ENCODE peak calls at places on chromosomes 7 and 10, in eight cellular contexts. H is CD8-positive, alpha-beta T cell; Q is epithelial cell of esophagus; Y is suprapubic skin; N is cardiac fibroblast; F is prostate gland; P is upper lobe of right lung; M is neural progenitor cell. A is an unnamed sample.

GRCh38 chr7:95686109-95686508 is 86.2 kb upstream of the DYNC1I1 start:
- DNase-seq in N (peak), P (no peak), Y (no peak), F (peak), M (peak), H (no peak), Q (peak), A (peak)

GRCh38 chr7:80467069-80467468 is 44.8 kb downstream of the GNAT3 start:
- DNase-seq in F (no peak), Q (no peak), P (no peak), M (no peak), N (peak), Y (no peak), H (no peak), A (no peak)

GRCh38 chr7:149884541-149884940 is 10.8 kb downstream of the ATP6V0E2 start:
- DNase-seq in N (no peak), Y (no peak), M (no peak), P (no peak), H (no peak), Q (no peak), F (no peak), A (no peak)

GRCh38 chr10:47367646-47368045 is 16.4 kb downstream of the ZNF488 start:
- DNase-seq in H (no peak), M (no peak), Y (peak), F (no peak), Q (no peak), P (no peak), N (no peak), A (no peak)

GRCh38 chr7:141071260-141071854 is 2.5 kb upstream of the TMEM178B start:
- DNase-seq in M (peak), H (no peak), Q (peak), P (no peak), Y (no peak), F (peak), N (peak), A (no peak)

GRCh38 chr10:117418121-117418520 is 42.9 kb upstream of the PDZD8 start:
- DNase-seq in N (no peak), P (no peak), Q (peak), Y (no peak), H (no peak), M (no peak), F (no peak), A (no peak)

GRCh38 chr7:50304911-50305621 is 550 bp downstream of the IKZF1 start:
- DNase-seq in P (no peak), F (no peak), Q (no peak), H (peak), M (peak), N (no peak), Y (no peak), A (no peak)

GRCh38 chr7:46972205-46972604 is 609.7 kb downstream of the TNS3 start:
- DNase-seq in N (peak), Q (peak), F (no peak), H (no peak), M (no peak), P (no peak), Y (no peak), A (no peak)

GRCh38 chr7:31751726-31752125 is 64.7 kb downstream of the PPP1R17 start:
- DNase-seq in P (no peak), H (no peak), F (no peak), Q (no peak), N (no peak), Y (no peak), M (no peak), A (no peak)

GRCh38 chr10:96413151-96413787 is 54.5 kb upstream of the OPALIN start:
- DNase-seq in Y (no peak), Q (no peak), P (no peak), F (no peak), N (no peak), H (no peak), M (no peak), A (peak)

GRCh38 chr10:87776328-87776727 is 41.7 kb downstream of the ATAD1 start:
- DNase-seq in P (no peak), M (no peak), N (no peak), F (no peak), Y (no peak), Q (no peak), H (no peak), A (no peak)

GRCh38 chr10:87775766-87776165 is 42.3 kb downstream of the ATAD1 start:
- DNase-seq in F (no peak), Y (no peak), M (no peak), P (no peak), Q (peak), H (no peak), N (peak), A (no peak)

GRCh38 chr10:87767253-87767652 is 50.8 kb downstream of the ATAD1 start:
- DNase-seq in M (no peak), Y (no peak), H (no peak), N (peak), F (no peak), Q (no peak), P (no peak), A (no peak)

DNA sequence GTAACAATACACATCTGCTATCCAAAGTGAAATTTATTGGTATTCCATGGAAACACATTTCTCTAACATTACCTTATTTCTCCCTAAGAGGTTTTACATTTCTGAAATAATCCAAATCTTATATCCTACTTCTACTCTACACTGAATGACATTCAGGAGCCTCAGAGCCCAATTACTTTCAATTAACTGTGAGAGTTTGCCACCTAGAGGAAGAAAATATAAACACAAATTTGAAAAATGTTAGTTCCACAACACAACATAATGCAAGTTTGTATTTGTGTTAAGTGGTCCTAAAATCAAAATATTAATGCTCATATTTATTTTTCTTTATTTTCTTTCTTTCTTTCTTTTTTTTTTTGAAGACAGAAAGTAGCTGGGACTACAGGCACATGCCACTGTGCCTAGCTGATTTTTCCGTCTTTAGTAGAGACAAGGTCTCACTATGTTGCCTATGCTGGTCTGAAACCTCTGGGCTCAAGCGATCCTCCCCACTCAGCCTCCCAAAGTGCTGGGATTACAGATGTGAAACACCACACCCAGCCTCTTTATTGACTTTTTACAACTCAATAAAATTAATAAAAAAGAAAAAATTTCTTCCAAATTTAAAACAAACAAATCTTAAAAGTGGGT is 46.0 kb downstream of the ATAD1 start:
- DNase-seq in N (peak), H (no peak), Q (peak), Y (no peak), M (peak), P (no peak), F (no peak), A (no peak)
- H3K4me3 ChIP-seq in N (no peak), H (no peak), Q (no peak), Y (no peak), M (no peak), P (no peak), F (no peak), A (no peak)

GRCh38 chr10:11480687-11481086 is 130.8 kb downstream of the USP6NL start:
- DNase-seq in M (no peak), F (no peak), Q (no peak), P (no peak), Y (no peak), H (no peak), N (no peak), A (no peak)

GRCh38 chr10:11479307-11479706 is 132.1 kb downstream of the USP6NL start:
- DNase-seq in P (no peak), F (no peak), N (no peak), M (no peak), H (no peak), Q (no peak), Y (no peak), A (no peak)

GRCh38 chr10:11483189-11484148 is 128.0 kb downstream of the USP6NL start:
- DNase-seq in F (no peak), M (no peak), P (no peak), N (no peak), H (no peak), Q (no peak), Y (no peak), A (no peak)

GRCh38 chr10:11478807-11479206 is 132.6 kb downstream of the USP6NL start:
- DNase-seq in F (no peak), Q (no peak), M (no peak), Y (no peak), N (no peak), H (no peak), P (no peak), A (no peak)

GRCh38 chr10:11482306-11482705 is 129.1 kb downstream of the USP6NL start:
- DNase-seq in Q (no peak), Y (no peak), M (no peak), H (no peak), P (no peak), F (no peak), N (no peak), A (no peak)
- TF ChIP-seq CTCF in Q (no peak), Y (no peak), M (no peak), H (no peak), P (no peak), F (no peak), N (no peak), A (no peak)

GRCh38 chr7:57414415-57414814 is 35.6 kb upstream of the ZNF716 start:
- DNase-seq in Y (no peak), Q (no peak), P (no peak), F (no peak), N (no peak), H (no peak), M (no peak), A (no peak)
- H3K4me3 ChIP-seq in Y (no peak), Q (no peak), P (no peak), F (no peak), N (no peak), H (no peak), M (no peak), A (no peak)

GRCh38 chr7:47988496-47989386 is 9.3 kb upstream of the HUS1 start:
- DNase-seq in F (no peak), Q (peak), N (peak), H (no peak), M (no peak), Y (no peak), P (no peak), A (no peak)
- TF ChIP-seq CTCF in F (no peak), Q (peak), N (peak), H (peak), M (peak), Y (no peak), P (peak), A (no peak)

GRCh38 chr7:2760098-2760889 is 72.3 kb downstream of the AMZ1 start:
- DNase-seq in H (no peak), N (peak), Q (peak), M (peak), P (peak), Y (peak), F (no peak), A (no peak)
- H3K4me3 ChIP-seq in H (no peak), N (no peak), Q (no peak), M (no peak), P (no peak), Y (no peak), F (no peak), A (no peak)

A was measured in right atrium auricular region.